ENCODE peak calls at places on chromosomes 11 and 22, in six cellular contexts. T, C, M, E, R and K are unnamed samples.

GRCh38 chr22:17237031-17237668 is 17.9 kb upstream of the ADA2 start:
- DNase-seq in C (no peak), M (peak), R (no peak), T (no peak), E (no peak), K (peak)

GRCh38 chr11:120398184-120398583 is 62.0 kb downstream of the ARHGEF12 start:
- DNase-seq in C (peak), T (no peak), R (no peak), E (peak), M (no peak), K (no peak)

GRCh38 chr11:1531418-1531817 is 40.7 kb downstream of the DUSP8 start:
- DNase-seq in T (no peak), C (no peak), E (no peak), M (no peak), R (no peak), K (no peak)

GRCh38 chr22:20392983-20393704 is 807 bp upstream of the ZNF74 start:
- DNase-seq in M (no peak), R (no peak), T (no peak), C (no peak), E (no peak), K (no peak)

GRCh38 chr11:86978756-86979608 is 23.8 kb upstream of the FZD4 start:
- DNase-seq in E (peak), T (no peak), R (no peak), M (peak), C (peak), K (no peak)

GRCh38 chr22:37627545-37627944 is 11.9 kb upstream of the SH3BP1 start:
- DNase-seq in T (no peak), M (peak), C (no peak), E (no peak), R (no peak), K (peak)

GRCh38 chr11:29227816-29228215 is 789.0 kb downstream of the KCNA4 start:
- DNase-seq in T (no peak), R (no peak), C (no peak), E (peak), M (no peak), K (no peak)

GRCh38 chr11:82899957-82900276 is 313 bp downstream of the PRCP start:
- DNase-seq in T (no peak), C (no peak), M (no peak), E (no peak), R (no peak), K (no peak)

GRCh38 chr11:76448506-76448905 is 3.7 kb downstream of the EMSY start:
- DNase-seq in C (no peak), T (no peak), E (no peak), R (no peak), M (no peak), K (no peak)

GRCh38 chr22:34696557-34696956 is 369.4 kb upstream of the ISX start:
- DNase-seq in M (peak), T (no peak), E (no peak), R (peak), C (no peak), K (no peak)

GRCh38 chr11:11148598-11148997 is 204.5 kb downstream of the CSNK2A3 start:
- DNase-seq in M (no peak), C (no peak), R (no peak), E (no peak), T (no peak), K (no peak)

GRCh38 chr11:117837070-117837776 is 12.7 kb upstream of the FXYD2 start:
- DNase-seq in C (no peak), T (no peak), M (no peak), E (no peak), R (no peak), K (no peak)

GRCh38 chr11:57536947-57537654 is at the start of gene SMTNL1:
- DNase-seq in M (no peak), E (no peak), R (no peak), C (no peak), T (no peak), K (no peak)

GRCh38 chr22:36870250-36870649 is 9.4 kb downstream of the NCF4 start:
- DNase-seq in E (no peak), M (no peak), C (no peak), T (no peak), R (no peak), K (no peak)

GRCh38 chr22:36017661-36018091 is 10.9 kb downstream of the RBFOX2 start:
- DNase-seq in M (peak), E (no peak), R (no peak), T (no peak), C (no peak), K (no peak)

GRCh38 chr11:94674005-94674491 is 94.1 kb upstream of the AMOTL1 start:
- DNase-seq in T (no peak), E (no peak), C (no peak), R (no peak), M (no peak), K (no peak)